ENCODE peak calls at places on chromosomes 4 and X, in eight cellular contexts. One of them, this sample, is unnamed.

GRCh38 chr4:14070289-14070880 is 442.9 kb upstream of the BOD1L1 start:
- DNase-seq in astrocyte: no peak
- DNase-seq in effector memory CD4-positive, alpha-beta T cell: no peak
- DNase-seq in ovary: no peak
- DNase-seq in spleen: no peak
- DNase-seq in neural progenitor cell: no peak
- DNase-seq in thoracic aorta: no peak
- DNase-seq in substantia nigra: no peak
- DNase-seq in this sample: no peak

GRCh38 chrX:22698151-22698550 is 301.6 kb upstream of the DDX53 start:
- DNase-seq in astrocyte: no peak
- DNase-seq in effector memory CD4-positive, alpha-beta T cell: no peak
- DNase-seq in ovary: no peak
- DNase-seq in spleen: no peak
- DNase-seq in neural progenitor cell: no peak
- DNase-seq in thoracic aorta: no peak
- DNase-seq in substantia nigra: no peak
- DNase-seq in this sample: no peak

GRCh38 chr4:174365018-174365587 is 81.4 kb downstream of the CEP44 start:
- DNase-seq in astrocyte: peak; percentile 6
- DNase-seq in effector memory CD4-positive, alpha-beta T cell: no peak
- DNase-seq in ovary: no peak
- DNase-seq in spleen: no peak
- DNase-seq in neural progenitor cell: peak; percentile 46
- DNase-seq in thoracic aorta: no peak
- DNase-seq in substantia nigra: no peak
- DNase-seq in this sample: no peak

GRCh38 chrX:108439434-108439883 is at the start of gene COL4A5:
- DNase-seq in astrocyte: peak; percentile 94
- DNase-seq in effector memory CD4-positive, alpha-beta T cell: no peak
- DNase-seq in ovary: peak; percentile 64
- DNase-seq in spleen: no peak
- DNase-seq in neural progenitor cell: peak; percentile 87
- DNase-seq in thoracic aorta: no peak
- DNase-seq in substantia nigra: no peak
- DNase-seq in this sample: no peak

GRCh38 chrX:76931518-76931917 is 504.0 kb downstream of the MAGEE1 start:
- DNase-seq in astrocyte: no peak
- DNase-seq in effector memory CD4-positive, alpha-beta T cell: no peak
- DNase-seq in ovary: no peak
- DNase-seq in spleen: no peak
- DNase-seq in neural progenitor cell: no peak
- DNase-seq in thoracic aorta: no peak
- DNase-seq in substantia nigra: no peak
- DNase-seq in this sample: no peak

GRCh38 chr4:164948943-164949342 is 28.5 kb downstream of the TRIM61 start:
- DNase-seq in astrocyte: no peak
- DNase-seq in effector memory CD4-positive, alpha-beta T cell: no peak
- DNase-seq in ovary: no peak
- DNase-seq in spleen: no peak
- DNase-seq in neural progenitor cell: no peak
- DNase-seq in thoracic aorta: no peak
- DNase-seq in substantia nigra: no peak
- DNase-seq in this sample: no peak

GRCh38 chr4:165464338-165464737 is 85.5 kb downstream of the CPE start:
- DNase-seq in astrocyte: no peak
- DNase-seq in effector memory CD4-positive, alpha-beta T cell: no peak
- DNase-seq in ovary: no peak
- DNase-seq in spleen: no peak
- DNase-seq in neural progenitor cell: no peak
- DNase-seq in thoracic aorta: no peak
- DNase-seq in substantia nigra: no peak
- DNase-seq in this sample: no peak

GRCh38 chrX:115330498-115331138 is 41.1 kb downstream of the LUZP4 start:
- DNase-seq in astrocyte: peak; percentile 43
- DNase-seq in effector memory CD4-positive, alpha-beta T cell: no peak
- DNase-seq in ovary: peak; percentile 53
- DNase-seq in spleen: no peak
- DNase-seq in neural progenitor cell: peak; percentile 79
- DNase-seq in thoracic aorta: no peak
- DNase-seq in substantia nigra: no peak
- DNase-seq in this sample: peak; percentile 18

GRCh38 chr4:59987289-59987688 is 1212.8 kb upstream of the ADGRL3 start:
- DNase-seq in astrocyte: no peak
- DNase-seq in effector memory CD4-positive, alpha-beta T cell: no peak
- DNase-seq in ovary: no peak
- DNase-seq in spleen: no peak
- DNase-seq in neural progenitor cell: no peak
- DNase-seq in thoracic aorta: no peak
- DNase-seq in substantia nigra: no peak
- DNase-seq in this sample: no peak

GRCh38 chr4:1745165-1745564 is 23.8 kb downstream of the TACC3 start:
- DNase-seq in astrocyte: no peak
- DNase-seq in effector memory CD4-positive, alpha-beta T cell: no peak
- DNase-seq in ovary: no peak
- DNase-seq in spleen: no peak
- DNase-seq in neural progenitor cell: no peak
- DNase-seq in thoracic aorta: no peak
- DNase-seq in substantia nigra: no peak
- DNase-seq in this sample: no peak

DNA sequence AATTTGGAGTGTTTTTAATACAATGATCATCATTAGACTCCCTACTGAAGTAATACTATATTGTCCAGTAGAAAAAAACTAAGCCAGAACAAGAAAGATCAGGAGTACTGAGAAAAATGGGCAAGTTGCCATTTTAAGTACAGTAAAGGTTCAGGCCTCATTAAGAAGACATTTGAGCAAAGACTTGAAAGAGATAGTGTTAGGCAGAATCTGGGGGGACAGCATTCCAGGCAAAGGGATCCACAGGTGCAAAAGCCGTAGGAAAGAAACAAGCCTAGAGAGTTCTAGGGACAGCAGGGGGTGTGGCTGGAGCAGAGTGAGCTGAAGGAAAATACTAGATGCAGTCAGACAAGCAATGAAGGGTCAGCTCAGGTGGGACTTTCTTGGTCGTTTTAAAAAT is 58.1 kb upstream of the INTU start:
- DNase-seq in astrocyte: no peak
- DNase-seq in effector memory CD4-positive, alpha-beta T cell: no peak
- DNase-seq in ovary: no peak
- DNase-seq in spleen: no peak
- DNase-seq in neural progenitor cell: peak; percentile 44
- DNase-seq in thoracic aorta: no peak
- DNase-seq in substantia nigra: no peak
- DNase-seq in this sample: no peak
- H3K27ac ChIP-seq in astrocyte: no peak overlapping the region
- H3K27ac ChIP-seq in effector memory CD4-positive, alpha-beta T cell: no peak overlapping the region
- H3K27ac ChIP-seq in ovary: no peak overlapping the region
- H3K27ac ChIP-seq in spleen: no peak overlapping the region
- H3K27ac ChIP-seq in neural progenitor cell: no peak overlapping the region
- H3K27ac ChIP-seq in thoracic aorta: no peak overlapping the region
- H3K27ac ChIP-seq in substantia nigra: no peak overlapping the region
- H3K27ac ChIP-seq in this sample: no peak overlapping the region

DNA sequence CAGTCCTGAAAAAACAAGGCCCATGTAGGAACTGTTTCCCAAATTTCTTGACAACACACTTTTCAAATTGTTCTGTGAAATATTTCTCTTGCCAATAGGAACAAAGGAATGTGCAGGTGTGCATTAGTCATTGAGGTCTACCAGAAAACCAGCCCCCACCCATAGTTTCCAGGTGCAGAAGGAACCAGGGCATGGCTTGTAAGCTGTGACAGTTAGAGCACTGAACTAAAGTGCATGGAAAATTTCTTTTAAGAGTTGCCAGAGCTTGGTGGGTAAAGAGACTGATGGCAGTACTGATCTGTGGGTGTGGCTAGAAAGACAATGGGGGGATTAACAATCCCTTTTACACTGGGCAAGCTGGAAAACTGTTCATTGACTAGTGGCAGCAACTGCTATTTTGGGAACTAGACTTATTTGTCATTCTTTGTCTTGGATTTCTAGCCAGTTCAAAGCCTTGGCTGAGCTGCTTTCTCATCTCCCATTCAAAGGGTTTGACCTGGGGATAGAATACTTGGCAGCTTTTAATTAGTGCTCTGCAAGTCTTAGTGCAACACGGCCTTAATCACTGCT is 326.8 kb downstream of the PCDH19 start:
- DNase-seq in astrocyte: no peak
- DNase-seq in effector memory CD4-positive, alpha-beta T cell: no peak
- DNase-seq in ovary: no peak
- DNase-seq in spleen: no peak
- DNase-seq in neural progenitor cell: peak; percentile 80
- DNase-seq in thoracic aorta: no peak
- DNase-seq in substantia nigra: no peak
- DNase-seq in this sample: no peak
- H3K27ac ChIP-seq in astrocyte: no peak overlapping the region
- H3K27ac ChIP-seq in effector memory CD4-positive, alpha-beta T cell: no peak overlapping the region
- H3K27ac ChIP-seq in ovary: no peak overlapping the region
- H3K27ac ChIP-seq in spleen: no peak overlapping the region
- H3K27ac ChIP-seq in neural progenitor cell: peak overlapping the region; percentile 66
- H3K27ac ChIP-seq in thoracic aorta: no peak overlapping the region
- H3K27ac ChIP-seq in substantia nigra: no peak overlapping the region
- H3K27ac ChIP-seq in this sample: no peak overlapping the region

GRCh38 chrX:71148278-71148663 is 3.6 kb downstream of the NLGN3 start:
- DNase-seq in astrocyte: no peak
- DNase-seq in effector memory CD4-positive, alpha-beta T cell: no peak
- DNase-seq in ovary: no peak
- DNase-seq in spleen: no peak
- DNase-seq in neural progenitor cell: no peak
- DNase-seq in thoracic aorta: no peak
- DNase-seq in substantia nigra: no peak
- DNase-seq in this sample: no peak
- H3K27ac ChIP-seq in astrocyte: no peak overlapping the region
- H3K27ac ChIP-seq in effector memory CD4-positive, alpha-beta T cell: no peak overlapping the region
- H3K27ac ChIP-seq in ovary: no peak overlapping the region
- H3K27ac ChIP-seq in spleen: no peak overlapping the region
- H3K27ac ChIP-seq in neural progenitor cell: no peak overlapping the region
- H3K27ac ChIP-seq in thoracic aorta: no peak overlapping the region
- H3K27ac ChIP-seq in substantia nigra: peak overlapping the region; percentile 78
- H3K27ac ChIP-seq in this sample: no peak overlapping the region

GRCh38 chr4:101315786-101316185 is 31.5 kb downstream of the PPP3CA start:
- DNase-seq in astrocyte: no peak
- DNase-seq in effector memory CD4-positive, alpha-beta T cell: no peak
- DNase-seq in ovary: no peak
- DNase-seq in spleen: no peak
- DNase-seq in neural progenitor cell: no peak
- DNase-seq in thoracic aorta: no peak
- DNase-seq in substantia nigra: no peak
- DNase-seq in this sample: no peak

GRCh38 chr4:101326586-101326985 is 20.7 kb downstream of the PPP3CA start:
- DNase-seq in astrocyte: no peak
- DNase-seq in effector memory CD4-positive, alpha-beta T cell: no peak
- DNase-seq in ovary: no peak
- DNase-seq in spleen: no peak
- DNase-seq in neural progenitor cell: no peak
- DNase-seq in thoracic aorta: no peak
- DNase-seq in substantia nigra: no peak
- DNase-seq in this sample: no peak

GRCh38 chr4:101322743-101323142 is 24.6 kb downstream of the PPP3CA start:
- DNase-seq in astrocyte: no peak
- DNase-seq in effector memory CD4-positive, alpha-beta T cell: no peak
- DNase-seq in ovary: no peak
- DNase-seq in spleen: no peak
- DNase-seq in neural progenitor cell: no peak
- DNase-seq in thoracic aorta: no peak
- DNase-seq in substantia nigra: no peak
- DNase-seq in this sample: no peak

DNA sequence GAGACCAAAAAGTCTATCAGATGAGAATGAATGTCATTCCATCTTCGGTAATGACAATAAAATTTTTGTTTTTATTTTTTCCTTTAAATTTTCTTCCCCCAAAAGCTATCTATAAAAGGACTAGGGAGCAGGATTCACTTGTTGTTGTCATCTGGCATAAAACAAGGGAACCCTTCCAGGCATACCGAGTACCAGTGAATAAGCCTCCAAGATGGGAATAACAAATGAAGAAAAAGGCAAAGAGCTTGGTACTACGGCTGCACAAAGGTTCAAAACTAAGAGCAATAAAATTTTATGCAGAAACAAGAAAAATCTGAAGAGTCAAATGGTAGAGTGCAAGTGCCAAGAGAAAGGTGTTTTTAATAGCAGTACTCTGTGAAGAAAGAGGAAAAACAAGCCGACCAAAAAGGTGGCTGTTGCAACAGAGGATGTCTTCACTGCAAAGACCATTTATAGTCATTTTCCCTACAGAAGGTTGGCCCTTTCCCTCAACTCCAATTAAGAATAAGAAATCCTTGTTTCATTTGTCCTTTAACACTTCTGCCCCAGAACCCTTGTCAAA is 25.8 kb downstream of the PPP3CA start:
- DNase-seq in astrocyte: no peak
- DNase-seq in effector memory CD4-positive, alpha-beta T cell: no peak
- DNase-seq in ovary: no peak
- DNase-seq in spleen: no peak
- DNase-seq in neural progenitor cell: no peak
- DNase-seq in thoracic aorta: no peak
- DNase-seq in substantia nigra: no peak
- DNase-seq in this sample: no peak
- H3K27ac ChIP-seq in astrocyte: no peak overlapping the region
- H3K27ac ChIP-seq in effector memory CD4-positive, alpha-beta T cell: no peak overlapping the region
- H3K27ac ChIP-seq in ovary: no peak overlapping the region
- H3K27ac ChIP-seq in spleen: no peak overlapping the region
- H3K27ac ChIP-seq in neural progenitor cell: no peak overlapping the region
- H3K27ac ChIP-seq in thoracic aorta: peak overlapping the region; percentile 60
- H3K27ac ChIP-seq in substantia nigra: no peak overlapping the region
- H3K27ac ChIP-seq in this sample: no peak overlapping the region

GRCh38 chr4:4542824-4543485 is 1.1 kb upstream of the STX18 start:
- DNase-seq in astrocyte: no peak
- DNase-seq in effector memory CD4-positive, alpha-beta T cell: no peak
- DNase-seq in ovary: no peak
- DNase-seq in spleen: no peak
- DNase-seq in neural progenitor cell: peak; percentile 45
- DNase-seq in thoracic aorta: no peak
- DNase-seq in substantia nigra: no peak
- DNase-seq in this sample: no peak

GRCh38 chr4:4535590-4535989 is 6.3 kb downstream of the STX18 start:
- DNase-seq in astrocyte: no peak
- DNase-seq in effector memory CD4-positive, alpha-beta T cell: no peak
- DNase-seq in ovary: no peak
- DNase-seq in spleen: no peak
- DNase-seq in neural progenitor cell: no peak
- DNase-seq in thoracic aorta: no peak
- DNase-seq in substantia nigra: no peak
- DNase-seq in this sample: no peak

GRCh38 chr4:4541661-4542570 is at the start of gene STX18:
- DNase-seq in astrocyte: peak; percentile 79
- DNase-seq in effector memory CD4-positive, alpha-beta T cell: peak; percentile 72
- DNase-seq in ovary: peak; percentile 91
- DNase-seq in spleen: peak; percentile 97
- DNase-seq in neural progenitor cell: peak; percentile 93
- DNase-seq in thoracic aorta: peak; percentile 25
- DNase-seq in substantia nigra: peak; percentile 69
- DNase-seq in this sample: peak; percentile 87

GRCh38 chr4:4541040-4541631 is 712 bp downstream of the STX18 start:
- DNase-seq in astrocyte: peak; percentile 55
- DNase-seq in effector memory CD4-positive, alpha-beta T cell: peak; percentile 1
- DNase-seq in ovary: no peak
- DNase-seq in spleen: no peak
- DNase-seq in neural progenitor cell: no peak
- DNase-seq in thoracic aorta: no peak
- DNase-seq in substantia nigra: no peak
- DNase-seq in this sample: peak; percentile 19
- H3K27ac ChIP-seq in astrocyte: peak overlapping the region; percentile 85
- H3K27ac ChIP-seq in effector memory CD4-positive, alpha-beta T cell: peak overlapping the region; percentile 79
- H3K27ac ChIP-seq in ovary: no peak overlapping the region
- H3K27ac ChIP-seq in spleen: peak overlapping the region; percentile 76
- H3K27ac ChIP-seq in neural progenitor cell: no peak overlapping the region
- H3K27ac ChIP-seq in thoracic aorta: peak overlapping the region; percentile 56
- H3K27ac ChIP-seq in substantia nigra: peak overlapping the region; percentile 76
- H3K27ac ChIP-seq in this sample: peak overlapping the region; percentile 89